ENCODE peak calls at places on chromosomes 6 and 20, in four cellular contexts. B is K562, H is HepG2, V is GM12878. X is an unnamed sample.

GRCh38 chr6:139823808-139824126 is 449.3 kb upstream of the CITED2 start:
- DNase-seq in H (no peak), V (no peak), B (no peak), X (no peak)

GRCh38 chr6:137702791-137703424 is 164.2 kb upstream of the TNFAIP3 start:
- DNase-seq in V (no peak), H (no peak), B (no peak), X (no peak)

GRCh38 chr6:134873500-134874388 is 76.2 kb downstream of the ALDH8A1 start:
- DNase-seq in B (no peak), H (no peak), V (no peak), X (no peak)

GRCh38 chr6:152453421-152453820 is 183.7 kb downstream of the SYNE1 start:
- DNase-seq in V (no peak), B (no peak), H (no peak), X (no peak)

GRCh38 chr20:57450419-57450818 is 59.2 kb downstream of the RBM38 start:
- DNase-seq in B (peak), V (peak), H (no peak), X (peak)

GRCh38 chr6:84633771-84634170 is 130.6 kb downstream of the TBX18 start:
- DNase-seq in V (no peak), B (no peak), H (no peak), X (no peak)

GRCh38 chr6:2865270-2866182 is 23.9 kb upstream of the SERPINB1 start:
- DNase-seq in V (no peak), B (no peak), H (peak), X (no peak)

GRCh38 chr6:170147056-170147787 is 143.7 kb downstream of the DLL1 start:
- DNase-seq in H (peak), B (no peak), V (no peak), X (no peak)

GRCh38 chr6:36678488-36679042 is at the start of gene CDKN1A:
- DNase-seq in B (peak), V (no peak), H (peak), X (peak)

GRCh38 chr6:17088091-17088611 is 13.7 kb upstream of the STMND1 start:
- DNase-seq in H (no peak), V (no peak), B (no peak), X (no peak)

GRCh38 chr6:3906191-3907019 is 57.2 kb downstream of the FAM50B start:
- DNase-seq in V (no peak), H (peak), B (no peak), X (no peak)

GRCh38 chr20:35888659-35889058 is 65.6 kb downstream of the SCAND1 start:
- DNase-seq in H (no peak), B (no peak), V (no peak), X (no peak)

GRCh38 chr20:53945478-53945877 is 124.9 kb downstream of the BCAS1 start:
- DNase-seq in V (no peak), H (no peak), B (no peak), X (no peak)

GRCh38 chr20:34579191-34579661 is 20.7 kb downstream of the MAP1LC3A start:
- DNase-seq in H (peak), B (peak), V (no peak), X (no peak)

GRCh38 chr6:152952045-152952444 is 30.8 kb downstream of the FBXO5 start:
- DNase-seq in H (peak), B (no peak), V (no peak), X (no peak)

GRCh38 chr6:14841901-14842421 is 403.9 kb upstream of the JARID2 start:
- DNase-seq in V (no peak), B (no peak), H (no peak), X (no peak)

GRCh38 chr6:18431581-18431980 is 44.4 kb downstream of the RNF144B start:
- DNase-seq in H (no peak), B (no peak), V (no peak), X (no peak)

GRCh38 chr6:34457747-34458462 is 8.0 kb upstream of the PACSIN1 start:
- DNase-seq in H (peak), B (no peak), V (no peak), X (no peak)

GRCh38 chr6:82739266-82739665 is 326.4 kb downstream of the UBE3D start:
- DNase-seq in B (no peak), V (no peak), H (no peak), X (no peak)

GRCh38 chr6:55636406-55637102 is 57.6 kb upstream of the HMGCLL1 start:
- DNase-seq in B (no peak), H (no peak), V (no peak), X (no peak)

GRCh38 chr6:31042801-31043200 is 32.5 kb downstream of the MUC22 start:
- DNase-seq in V (no peak), H (peak), B (peak), X (peak)

GRCh38 chr6:33655155-33655554 is 34.0 kb downstream of the ITPR3 start:
- DNase-seq in H (no peak), V (no peak), B (no peak), X (peak)

GRCh38 chr6:46932526-46932925 is 10.8 kb upstream of the ADGRF5 start:
- DNase-seq in H (no peak), V (no peak), B (no peak), X (no peak)

GRCh38 chr6:133156689-133157088 is 84.5 kb upstream of the EYA4 start:
- DNase-seq in V (no peak), H (no peak), B (no peak), X (no peak)

GRCh38 chr20:40600441-40601235 is 88.4 kb downstream of the MAFB start:
- DNase-seq in V (no peak), H (no peak), B (no peak), X (no peak)

GRCh38 chr6:160348552-160349441 is 619 bp downstream of the SLC22A3 start:
- DNase-seq in V (no peak), B (no peak), H (peak), X (peak)

GRCh38 chr6:6686748-6687601 is 98.5 kb downstream of the LY86 start:
- DNase-seq in H (peak), V (no peak), B (peak), X (peak)

GRCh38 chr6:51398064-51398740 is 579.5 kb downstream of the TFAP2B start:
- DNase-seq in B (no peak), H (no peak), V (peak), X (no peak)

GRCh38 chr20:38272398-38272797 is 11.9 kb upstream of the KIAA1755 start:
- DNase-seq in H (no peak), B (no peak), V (no peak), X (no peak)

GRCh38 chr6:153129873-153130514 is 1.1 kb downstream of the RGS17 start:
- DNase-seq in V (no peak), H (no peak), B (no peak), X (peak)

GRCh38 chr6:163427498-163428254 is 13.2 kb downstream of the QKI start:
- DNase-seq in B (peak), V (no peak), H (peak), X (no peak)

DNA sequence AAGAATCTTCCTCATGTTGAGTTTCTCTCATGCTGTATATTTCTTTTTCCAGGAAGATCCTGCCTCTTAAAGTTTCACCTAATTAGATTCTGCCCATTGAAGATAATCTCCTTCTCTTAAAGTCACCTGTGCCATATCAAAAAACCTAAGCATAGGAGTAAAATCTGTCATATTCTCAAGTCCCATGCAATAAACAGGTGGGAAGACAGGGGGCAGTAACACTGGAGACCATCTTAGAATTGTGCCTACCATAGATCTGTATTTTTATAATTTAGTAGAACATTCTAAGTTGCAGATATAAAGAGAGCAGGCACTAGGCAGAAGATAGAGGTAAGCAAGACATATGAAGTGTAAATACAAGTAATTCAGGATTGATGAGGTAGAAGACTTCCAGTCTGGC is 763.5 kb upstream of the MANEA start:
- DNase-seq in V (no peak), H (no peak), B (no peak), X (no peak)
- TF ChIP-seq FOXM1 in V (no peak), H (no peak), B (no peak), X (no peak)

GRCh38 chr20:62824476-62825287 is 7.8 kb downstream of the COL9A3 start:
- DNase-seq in V (no peak), H (peak), B (peak), X (peak)

GRCh38 chr20:62822239-62822787 is 5.5 kb downstream of the COL9A3 start:
- DNase-seq in B (no peak), V (no peak), H (peak), X (peak)

GRCh38 chr20:62823688-62824475 is 7.0 kb downstream of the COL9A3 start:
- DNase-seq in V (no peak), B (no peak), H (no peak), X (no peak)

GRCh38 chr20:62821726-62822210 is 4.9 kb downstream of the COL9A3 start:
- DNase-seq in V (no peak), H (no peak), B (no peak), X (no peak)

GRCh38 chr20:62822788-62823651 is 6.2 kb downstream of the COL9A3 start:
- DNase-seq in V (no peak), B (peak), H (peak), X (peak)
- TF ChIP-seq MXI1 in V (no peak), B (no peak), H (peak), X (peak)

DNA sequence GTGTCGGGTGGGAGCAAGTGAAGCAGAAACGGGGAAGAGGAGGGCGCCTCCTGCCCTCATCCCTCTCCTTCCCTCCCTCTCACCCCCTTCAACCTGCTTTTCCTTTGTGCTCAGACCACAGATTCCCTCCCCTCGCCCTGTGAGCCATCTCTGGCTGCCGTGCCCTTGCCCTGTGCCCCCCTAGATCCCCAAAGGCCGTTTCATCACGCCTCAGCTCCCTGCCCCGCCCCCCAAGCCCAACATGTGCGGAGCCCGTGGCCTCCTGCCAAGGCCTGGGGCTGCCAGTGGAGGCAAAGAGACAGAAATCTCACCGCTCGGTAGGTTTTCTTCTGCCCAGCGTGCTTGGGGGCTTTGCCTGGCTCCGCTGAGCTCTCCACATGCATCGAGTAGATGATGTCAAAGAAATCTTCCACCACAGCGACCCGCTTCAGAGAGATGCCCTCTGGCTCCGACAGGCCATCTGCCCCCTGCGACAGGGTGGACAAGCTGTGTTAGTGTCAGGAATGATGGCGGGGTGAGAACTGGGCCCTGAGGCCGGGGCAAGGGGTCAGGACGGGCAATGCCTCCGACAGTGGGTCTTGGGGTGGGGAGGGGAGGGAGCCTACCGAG is 57.6 kb downstream of the NOL4L start:
- DNase-seq in B (no peak), V (no peak), H (no peak), X (peak)
- TF ChIP-seq FOXM1 in B (no peak), V (no peak), H (no peak), X (no peak)

GRCh38 chr20:59017493-59018231 is 1.6 kb upstream of the TUBB1 start:
- DNase-seq in H (no peak), B (no peak), V (no peak), X (no peak)
- TF ChIP-seq MXI1 in H (no peak), B (no peak), V (no peak), X (no peak)